ENCODE peak calls at places on chromosomes 1 and 21, in seven cellular contexts. X is HS-5, G is HCT116, Q is KG1, C is retina, Z is HL-60, E is AG04450. R is an unnamed sample.

GRCh38 chr1:168437821-168438220 is 106.0 kb downstream of the XCL2 start:
- DNase-seq in X (no peak), G (no peak), Q (no peak), C (no peak), Z (no peak), E (no peak), R (peak)

GRCh38 chr1:30374400-30375070 is 348.9 kb downstream of the MATN1 start:
- DNase-seq in X (no peak), G (no peak), Q (no peak), C (no peak), Z (no peak), E (no peak), R (no peak)

GRCh38 chr1:90027281-90027680 is 32.4 kb downstream of the ZNF326 start:
- DNase-seq in X (no peak), G (no peak), Q (no peak), C (no peak), Z (no peak), E (no peak), R (no peak)

GRCh38 chr1:215473943-215474342 is 93.2 kb upstream of the KCTD3 start:
- DNase-seq in X (no peak), G (no peak), Q (no peak), C (no peak), Z (no peak), E (no peak), R (no peak)

GRCh38 chr1:182677393-182678098 is 6.8 kb downstream of the RGS8 start:
- DNase-seq in X (no peak), G (no peak), Q (no peak), C (no peak), Z (no peak), E (no peak), R (no peak)

GRCh38 chr1:43288785-43289466 is 3.5 kb upstream of the C1orf210 start:
- DNase-seq in X (no peak), G (no peak), Q (no peak), C (no peak), Z (no peak), E (no peak), R (no peak)

GRCh38 chr1:230922620-230923019 is 54.3 kb upstream of the C1orf198 start:
- DNase-seq in X (no peak), G (no peak), Q (no peak), C (no peak), Z (no peak), E (no peak), R (no peak)

GRCh38 chr1:175874081-175874480 is 130.7 kb upstream of the TNR start:
- DNase-seq in X (no peak), G (no peak), Q (no peak), C (no peak), Z (no peak), E (no peak), R (no peak)

GRCh38 chr1:12173631-12174121 is 6.9 kb downstream of the TNFRSF1B start:
- DNase-seq in X (no peak), G (no peak), Q (peak), C (no peak), Z (peak), E (no peak), R (no peak)

GRCh38 chr1:59674605-59675004 is 140.1 kb upstream of the HOOK1 start:
- DNase-seq in X (no peak), G (no peak), Q (peak), C (no peak), Z (peak), E (no peak), R (no peak)

GRCh38 chr1:43835141-43836021 is 98.2 kb upstream of the ARTN start:
- DNase-seq in X (peak), G (peak), Q (no peak), C (peak), Z (peak), E (peak), R (peak)

GRCh38 chr1:233112184-233113008 is 162.0 kb downstream of the NTPCR start:
- DNase-seq in X (no peak), G (no peak), Q (peak), C (no peak), Z (peak), E (no peak), R (peak)

GRCh38 chr21:36480618-36481017 is 696 bp upstream of the CLDN14 start:
- DNase-seq in X (no peak), G (no peak), Q (no peak), C (no peak), Z (no peak), E (no peak), R (no peak)

GRCh38 chr1:228164561-228165371 is 838 bp upstream of the IBA57 start:
- DNase-seq in X (no peak), G (no peak), Q (no peak), C (no peak), Z (peak), E (no peak), R (no peak)

GRCh38 chr1:32500387-32501209 is 35.7 kb downstream of the ZBTB8B start:
- DNase-seq in X (no peak), G (no peak), Q (peak), C (peak), Z (peak), E (no peak), R (peak)

GRCh38 chr1:21628798-21629393 is 40.3 kb downstream of the RAP1GAP start:
- DNase-seq in X (no peak), G (no peak), Q (no peak), C (no peak), Z (peak), E (no peak), R (peak)

GRCh38 chr21:37077403-37077802 is 4.3 kb downstream of the TTC3 start:
- DNase-seq in X (no peak), G (no peak), Q (no peak), C (no peak), Z (no peak), E (no peak), R (no peak)

GRCh38 chr1:65958561-65959350 is 166.1 kb downstream of the PDE4B start:
- DNase-seq in X (peak), G (peak), Q (peak), C (peak), Z (peak), E (peak), R (peak)

GRCh38 chr1:76390451-76390850 is 315.9 kb downstream of the ST6GALNAC3 start:
- DNase-seq in X (no peak), G (no peak), Q (no peak), C (no peak), Z (no peak), E (no peak), R (no peak)

GRCh38 chr1:24437631-24438396 is 22.2 kb downstream of the NIPAL3 start:
- DNase-seq in X (no peak), G (no peak), Q (no peak), C (no peak), Z (no peak), E (no peak), R (no peak)

GRCh38 chr1:158121604-158122254 is 59.0 kb upstream of the CD1D start:
- DNase-seq in X (no peak), G (peak), Q (no peak), C (peak), Z (no peak), E (no peak), R (peak)

GRCh38 chr1:175933801-175934200 is 190.4 kb upstream of the TNR start:
- DNase-seq in X (no peak), G (no peak), Q (no peak), C (no peak), Z (no peak), E (no peak), R (peak)

GRCh38 chr1:197972406-197972805 is 55.2 kb downstream of the LHX9 start:
- DNase-seq in X (no peak), G (no peak), Q (no peak), C (no peak), Z (no peak), E (no peak), R (no peak)

GRCh38 chr1:9235123-9235513 is 544 bp downstream of the H6PD start:
- DNase-seq in X (no peak), G (no peak), Q (no peak), C (peak), Z (no peak), E (no peak), R (peak)

GRCh38 chr1:19771350-19771749 is 28.4 kb downstream of the TMCO4 start:
- DNase-seq in X (no peak), G (no peak), Q (no peak), C (no peak), Z (no peak), E (no peak), R (no peak)

GRCh38 chr1:224676613-224677012 is 60.5 kb downstream of the CNIH3 start:
- DNase-seq in X (no peak), G (no peak), Q (no peak), C (no peak), Z (no peak), E (no peak), R (no peak)

GRCh38 chr1:185645686-185646085 is 88.5 kb upstream of the HMCN1 start:
- DNase-seq in X (no peak), G (no peak), Q (no peak), C (no peak), Z (no peak), E (no peak), R (no peak)

GRCh38 chr1:241533375-241534115 is 1.4 kb downstream of the KMO start:
- DNase-seq in X (no peak), G (no peak), Q (no peak), C (no peak), Z (peak), E (no peak), R (peak)

GRCh38 chr1:170445096-170445495 is 86.9 kb upstream of the GORAB start:
- DNase-seq in X (peak), G (no peak), Q (no peak), C (no peak), Z (no peak), E (peak), R (no peak)